ENCODE peak calls at places on chromosomes 2 and 18, in four cellular contexts. R is colonic mucosa, N is ACHN, F is renal cortical epithelial cell. G is an unnamed sample.

GRCh38 chr2:160222546-160223281 is 22.6 kb upstream of the ITGB6 start:
- DNase-seq in R (peak), F (no peak), N (no peak), G (no peak)

GRCh38 chr2:237132799-237133198 is 47.1 kb downstream of the COPS8 start:
- DNase-seq in R (no peak), N (peak), F (no peak), G (no peak)

GRCh38 chr2:62362561-62362960 is 143.4 kb downstream of the TMEM17 start:
- DNase-seq in N (no peak), R (peak), F (peak), G (no peak)

GRCh38 chr2:13114391-13114790 is 397.7 kb downstream of the TRIB2 start:
- DNase-seq in N (no peak), F (peak), R (no peak), G (no peak)

GRCh38 chr2:52934354-52934898 is 833.2 kb upstream of the CHAC2 start:
- DNase-seq in F (peak), N (no peak), R (no peak), G (no peak)

GRCh38 chr2:233267516-233268245 is 16.2 kb downstream of the ATG16L1 start:
- DNase-seq in F (no peak), R (peak), N (no peak), G (no peak)

GRCh38 chr2:83782122-83782521 is 677.0 kb downstream of the SUCLG1 start:
- DNase-seq in F (no peak), R (no peak), N (peak), G (no peak)

GRCh38 chr2:123162400-123163016 is 862.6 kb upstream of the CNTNAP5 start:
- DNase-seq in N (no peak), F (no peak), R (no peak), G (no peak)

GRCh38 chr18:44887227-44887631 is 206.5 kb downstream of the SETBP1 start:
- DNase-seq in R (peak), F (peak), N (no peak), G (no peak)

GRCh38 chr2:224650815-224651439 is 65.2 kb downstream of the CCDC195 start:
- DNase-seq in N (peak), R (peak), F (peak), G (no peak)

GRCh38 chr2:178807227-178808008 is at the start of gene TTN:
- DNase-seq in N (no peak), R (no peak), F (no peak), G (no peak)

GRCh38 chr2:61911510-61911909 is 6.0 kb downstream of the COMMD1 start:
- DNase-seq in F (peak), R (no peak), N (peak), G (no peak)

GRCh38 chr2:230666885-230667712 is 45.5 kb upstream of the CAB39 start:
- DNase-seq in F (peak), N (no peak), R (no peak), G (no peak)

GRCh38 chr2:240604291-240604938 is 17.9 kb downstream of the CAPN10 start:
- DNase-seq in F (peak), N (peak), R (peak), G (peak)

GRCh38 chr2:7693246-7694065 is 776.2 kb downstream of the RNF144A start:
- DNase-seq in N (no peak), F (no peak), R (no peak), G (no peak)

GRCh38 chr2:220748875-220749479 is 823.1 kb downstream of the EPHA4 start:
- DNase-seq in F (no peak), R (no peak), N (no peak), G (peak)

G was measured in ecto neural progenitor cell.